ENCODE peak calls at places on chromosomes 3 and 15, in seven cellular contexts. H, S, O, J, A, G and Y are unnamed samples.

GRCh38 chr3:150784747-150785125 is 21.8 kb upstream of the SIAH2 start:
- DNase-seq in H (no peak), S (no peak), O (no peak), J (no peak), A (no peak), G (no peak), Y (no peak)

GRCh38 chr3:186044427-186044826 is 64.5 kb downstream of the ETV5 start:
- DNase-seq in H (no peak), S (no peak), O (no peak), J (no peak), A (no peak), G (no peak), Y (no peak)

GRCh38 chr3:179093807-179094206 is 22.2 kb upstream of the ZMAT3 start:
- DNase-seq in H (no peak), S (no peak), O (no peak), J (no peak), A (no peak), G (no peak), Y (no peak)

GRCh38 chr3:66997560-66998074 is 490 bp upstream of the KBTBD8 start:
- DNase-seq in H (no peak), S (peak; percentile 64), O (peak; percentile 37), J (peak; percentile 77), A (no peak), G (peak; percentile 17), Y (no peak)

GRCh38 chr3:179933872-179934271 is 102.9 kb downstream of the PEX5L start:
- DNase-seq in H (no peak), S (no peak), O (no peak), J (no peak), A (no peak), G (no peak), Y (no peak)

GRCh38 chr15:69591905-69592508 is 139.4 kb downstream of the RPLP1 start:
- DNase-seq in H (no peak), S (no peak), O (no peak), J (no peak), A (no peak), G (no peak), Y (no peak)

GRCh38 chr3:190968616-190969015 is 106.1 kb upstream of the GMNC start:
- DNase-seq in H (no peak), S (no peak), O (no peak), J (no peak), A (no peak), G (no peak), Y (no peak)

GRCh38 chr3:121252676-121253075 is 293.1 kb downstream of the POLQ start:
- DNase-seq in H (no peak), S (no peak), O (no peak), J (no peak), A (no peak), G (no peak), Y (no peak)

GRCh38 chr15:79608041-79608440 is 175.9 kb downstream of the MINAR1 start:
- DNase-seq in H (no peak), S (no peak), O (no peak), J (no peak), A (no peak), G (no peak), Y (no peak)

GRCh38 chr3:194231840-194232832 is 96.2 kb downstream of the HES1 start:
- DNase-seq in H (no peak), S (no peak), O (no peak), J (no peak), A (no peak), G (no peak), Y (no peak)

GRCh38 chr15:94164202-94164807 is 67.1 kb upstream of the MCTP2 start:
- DNase-seq in H (peak; percentile 38), S (no peak), O (no peak), J (no peak), A (peak; percentile 81), G (peak; percentile 36), Y (peak; percentile 40)

GRCh38 chr15:95596487-95596886 is 734.0 kb upstream of the NR2F2 start:
- DNase-seq in H (no peak), S (no peak), O (no peak), J (no peak), A (no peak), G (no peak), Y (no peak)

GRCh38 chr3:105953831-105954230 is 85.0 kb upstream of the CBLB start:
- DNase-seq in H (no peak), S (no peak), O (no peak), J (no peak), A (no peak), G (no peak), Y (peak; percentile 32)

GRCh38 chr3:105960381-105960780 is 91.6 kb upstream of the CBLB start:
- DNase-seq in H (no peak), S (no peak), O (no peak), J (no peak), A (no peak), G (no peak), Y (no peak)

GRCh38 chr3:105957722-105958121 is 88.9 kb upstream of the CBLB start:
- DNase-seq in H (peak; percentile 33), S (no peak), O (no peak), J (no peak), A (no peak), G (no peak), Y (no peak)

GRCh38 chr3:105956311-105956710 is 87.5 kb upstream of the CBLB start:
- DNase-seq in H (no peak), S (no peak), O (no peak), J (no peak), A (no peak), G (no peak), Y (no peak)

GRCh38 chr3:105958237-105959000 is 89.6 kb upstream of the CBLB start:
- DNase-seq in H (no peak), S (no peak), O (no peak), J (no peak), A (no peak), G (no peak), Y (no peak)
- H3K4me3 ChIP-seq in H (no peak overlapping the region), S (no peak overlapping the region), O (no peak overlapping the region), J (no peak overlapping the region), A (no peak overlapping the region), G (no peak overlapping the region), Y (no peak overlapping the region)

DNA sequence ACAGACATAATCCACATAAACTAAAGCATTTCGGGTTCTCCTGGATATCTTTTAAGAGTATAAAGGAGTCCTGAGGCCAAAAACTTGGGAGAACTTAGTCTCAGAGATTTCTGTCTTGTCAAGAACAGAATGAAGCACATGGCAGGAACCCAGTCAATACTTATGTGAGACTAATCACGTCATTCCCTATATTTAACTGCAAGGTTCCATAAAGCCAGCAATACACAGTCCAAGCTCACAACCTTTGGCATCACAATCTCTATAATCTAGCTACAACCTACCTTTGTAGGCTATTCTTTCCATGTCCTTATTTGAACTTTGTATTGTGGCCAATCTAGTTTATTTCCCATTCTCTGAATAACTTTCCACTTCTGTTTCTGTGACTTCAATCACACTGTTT is 68.9 kb upstream of the CSPG5 start:
- DNase-seq in H (no peak), S (no peak), O (no peak), J (no peak), A (no peak), G (no peak), Y (no peak)
- TF ChIP-seq CTCF in H (no peak), S (no peak), O (no peak), J (no peak), A (no peak), G (no peak), Y (no peak)

GRCh38 chr3:30645077-30645476 is 38.7 kb downstream of the TGFBR2 start:
- DNase-seq in H (no peak), S (no peak), O (no peak), J (no peak), A (no peak), G (no peak), Y (no peak)

GRCh38 chr3:30644615-30645014 is 38.2 kb downstream of the TGFBR2 start:
- DNase-seq in H (peak; percentile 77), S (no peak), O (no peak), J (no peak), A (peak; percentile 82), G (peak; percentile 85), Y (peak; percentile 86)

GRCh38 chr3:30642715-30643361 is 36.4 kb downstream of the TGFBR2 start:
- DNase-seq in H (no peak), S (no peak), O (no peak), J (no peak), A (peak; percentile 79), G (no peak), Y (no peak)

GRCh38 chr3:30641612-30642251 is 35.3 kb downstream of the TGFBR2 start:
- DNase-seq in H (no peak), S (no peak), O (no peak), J (no peak), A (no peak), G (no peak), Y (no peak)

DNA sequence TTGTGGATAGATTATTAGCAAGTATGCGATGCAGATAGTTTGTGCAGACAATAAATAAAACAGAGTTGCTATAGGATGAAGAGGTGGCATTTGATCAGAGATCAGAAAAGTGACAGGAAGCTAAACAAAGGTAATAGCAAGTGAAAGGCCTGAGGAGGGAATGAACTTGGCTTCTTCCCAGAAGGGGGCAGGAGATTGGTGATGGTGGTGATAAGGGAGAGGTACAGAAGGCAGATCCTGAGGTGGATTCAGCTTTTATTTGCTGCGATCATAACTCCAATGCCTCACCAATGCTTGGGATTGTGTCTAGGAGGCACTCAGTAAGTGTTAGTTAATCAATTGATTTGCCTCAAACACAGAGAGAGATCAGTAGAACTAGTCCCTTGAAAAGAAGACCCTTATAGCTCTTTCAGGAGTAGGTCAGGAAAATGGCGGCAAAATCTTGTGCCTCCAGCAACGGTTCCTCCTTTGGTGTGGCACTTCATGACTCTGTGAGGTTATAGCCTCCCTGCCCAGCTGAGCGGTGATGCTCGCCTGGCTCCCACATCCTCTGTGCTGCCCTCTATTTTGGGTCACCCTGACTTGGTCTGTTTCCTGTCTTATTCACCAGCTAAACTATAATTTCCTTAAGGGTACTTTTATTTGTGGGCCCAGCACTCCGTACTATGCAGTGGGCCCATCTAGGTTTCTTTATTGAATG is 37.5 kb downstream of the TGFBR2 start:
- DNase-seq in H (no peak), S (no peak), O (no peak), J (peak; percentile 91), A (peak; percentile 84), G (no peak), Y (no peak)
- H3K4me3 ChIP-seq in H (no peak overlapping the region), S (no peak overlapping the region), O (no peak overlapping the region), J (no peak overlapping the region), A (peak overlapping the region; percentile 45), G (no peak overlapping the region), Y (no peak overlapping the region)

DNA sequence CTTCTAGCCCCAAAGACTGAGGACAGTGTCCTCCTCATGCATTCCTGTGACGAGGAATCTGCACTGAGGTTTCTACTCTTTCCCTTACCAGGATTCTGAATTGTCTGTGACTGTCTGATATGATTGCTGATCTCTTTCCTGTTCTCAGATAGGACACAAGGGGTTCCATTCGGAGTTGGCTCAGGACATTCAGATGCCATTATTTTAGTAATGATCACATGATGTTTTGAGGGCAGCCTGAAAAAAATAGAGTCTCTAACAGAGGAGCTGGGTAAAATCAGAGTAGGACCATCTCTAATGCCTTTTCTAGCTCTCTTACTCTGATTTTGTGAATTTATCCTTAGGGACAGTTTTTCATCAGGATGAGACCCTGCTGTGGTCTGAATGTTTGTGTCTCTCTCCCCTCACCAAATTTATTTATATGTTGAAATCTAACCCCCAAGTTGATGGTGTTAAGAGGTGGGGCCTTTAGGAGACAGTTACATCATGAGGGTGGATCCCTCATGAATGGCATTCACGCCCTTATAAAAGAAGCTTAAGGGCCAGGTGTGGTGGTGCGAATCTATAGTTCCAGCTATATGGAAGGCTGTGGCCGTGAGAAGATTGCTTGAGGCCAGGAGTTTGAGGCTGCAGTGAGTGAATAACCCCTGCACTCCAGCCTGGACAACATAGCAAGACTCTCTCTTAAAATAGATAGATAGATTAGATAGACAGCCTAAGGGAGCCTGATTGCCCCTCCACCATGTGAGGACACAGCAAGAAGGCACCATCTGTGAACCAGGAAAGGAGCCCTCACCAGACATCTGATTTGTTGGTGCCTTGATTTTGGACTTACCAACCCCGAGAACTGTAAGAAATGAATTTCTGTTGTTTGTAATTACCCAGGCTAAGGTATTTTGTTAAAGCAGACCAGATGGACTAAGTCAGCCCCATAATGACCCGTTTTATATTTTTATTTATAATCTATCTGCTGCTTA is 24.4 kb downstream of the FNDC3B start:
- DNase-seq in H (no peak), S (no peak), O (no peak), J (no peak), A (no peak), G (no peak), Y (no peak)
- TF ChIP-seq CTCF in H (no peak), S (no peak), O (no peak), J (no peak), A (no peak), G (no peak), Y (no peak)